ENCODE peak calls at places on chromosomes 7 and 10, in eight cellular contexts. R is GM23338; G is nephron progenitor cell; L is right lobe of liver; P is CD4-positive, alpha-beta T cell; H is fibroblast of lung; U is bronchial epithelial cell; Y is WTC11. N is an unnamed sample.

GRCh38 chr7:70925411-70926115 is 206.4 kb upstream of the GALNT17 start:
- DNase-seq in R (peak; percentile 73), G (no peak), L (no peak), P (no peak), H (no peak), U (no peak), Y (peak; percentile 31), N (no peak)

GRCh38 chr10:10831085-10831484 is 186.6 kb upstream of the CELF2 start:
- DNase-seq in R (no peak), G (no peak), L (no peak), P (no peak), H (peak; percentile 87), U (peak; percentile 83), Y (no peak), N (no peak)

GRCh38 chr10:95505084-95505610 is 56.0 kb downstream of the SORBS1 start:
- DNase-seq in R (no peak), G (peak; percentile 12), L (no peak), P (no peak), H (no peak), U (no peak), Y (no peak), N (no peak)

GRCh38 chr7:86814980-86815379 is 171.3 kb downstream of the GRM3 start:
- DNase-seq in R (peak; percentile 80), G (peak; percentile 11), L (no peak), P (no peak), H (no peak), U (peak; percentile 10), Y (peak; percentile 22), N (no peak)

GRCh38 chr10:122164028-122164601 is 107.0 kb upstream of the BTBD16 start:
- DNase-seq in R (peak; percentile 36), G (peak; percentile 57), L (no peak), P (no peak), H (peak; percentile 55), U (no peak), Y (no peak), N (no peak)

GRCh38 chr7:70600993-70601392 is 531.0 kb upstream of the GALNT17 start:
- DNase-seq in R (no peak), G (no peak), L (no peak), P (no peak), H (no peak), U (no peak), Y (no peak), N (no peak)

GRCh38 chr7:136033413-136034031 is 56.4 kb upstream of the MTPN start:
- DNase-seq in R (no peak), G (no peak), L (no peak), P (no peak), H (no peak), U (no peak), Y (no peak), N (no peak)

GRCh38 chr10:30219977-30220751 is 128.9 kb downstream of the MTPAP start:
- DNase-seq in R (no peak), G (peak; percentile 12), L (no peak), P (no peak), H (peak; percentile 39), U (peak; percentile 88), Y (no peak), N (no peak)

GRCh38 chr7:74178632-74179031 is 4.5 kb downstream of the EIF4H start:
- DNase-seq in R (no peak), G (peak; percentile 32), L (no peak), P (no peak), H (peak; percentile 90), U (no peak), Y (no peak), N (peak; percentile 18)

GRCh38 chr7:132078891-132079735 is 497.2 kb downstream of the PLXNA4 start:
- DNase-seq in R (peak; percentile 11), G (no peak), L (no peak), P (no peak), H (no peak), U (no peak), Y (no peak), N (no peak)

GRCh38 chr7:93566876-93567275 is 7.6 kb downstream of the CALCR start:
- DNase-seq in R (no peak), G (no peak), L (no peak), P (no peak), H (peak; percentile 6), U (peak; percentile 53), Y (no peak), N (no peak)

GRCh38 chr10:132707776-132708171 is 78.2 kb downstream of the NKX6-2 start:
- DNase-seq in R (no peak), G (no peak), L (peak; percentile 41), P (no peak), H (no peak), U (no peak), Y (no peak), N (no peak)

GRCh38 chr10:100562008-100562672 is 26.4 kb downstream of the HIF1AN start:
- DNase-seq in R (peak; percentile 82), G (peak; percentile 88), L (peak; percentile 62), P (peak; percentile 66), H (peak; percentile 57), U (peak; percentile 53), Y (peak; percentile 73), N (no peak)

GRCh38 chr10:102431452-102432124 is 786 bp downstream of the CUEDC2 start:
- DNase-seq in R (no peak), G (no peak), L (no peak), P (no peak), H (peak; percentile 27), U (no peak), Y (no peak), N (no peak)
- TF ChIP-seq CTCF in R (no peak), G (no peak), L (no peak), P (no peak), H (no peak), U (no peak), Y (no peak), N (peak; percentile 1)

DNA sequence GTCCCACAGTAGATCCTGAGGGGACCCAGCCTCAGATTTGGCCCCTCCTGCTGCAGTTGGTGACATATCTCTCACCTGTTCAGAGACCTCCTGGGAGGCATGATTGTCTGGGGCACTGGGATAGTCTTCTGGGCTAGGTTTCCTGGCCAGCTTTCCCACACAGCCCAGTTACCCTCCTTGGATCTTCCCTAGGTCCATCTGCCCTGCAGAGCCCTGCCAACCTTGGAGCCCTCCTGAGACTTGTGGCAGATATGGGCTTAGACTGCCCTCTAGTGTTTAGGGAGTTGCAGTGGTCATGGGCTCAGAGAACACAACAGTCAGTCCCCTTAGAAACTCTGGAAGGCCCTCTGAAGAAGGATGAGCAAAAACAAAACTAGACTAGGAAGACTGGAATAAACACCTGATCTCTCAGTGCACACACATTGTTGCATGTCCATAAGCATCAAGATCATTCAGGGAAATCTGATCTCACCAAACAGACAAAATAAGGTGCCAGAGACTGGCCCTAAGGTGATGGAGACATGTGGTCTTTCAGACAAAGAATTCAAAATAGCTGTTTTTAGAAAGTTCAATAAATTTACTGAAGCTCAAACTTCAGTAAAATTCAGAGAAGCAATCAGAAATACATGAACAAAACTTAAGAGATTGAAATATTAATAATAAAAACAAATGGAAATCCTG is 324.6 kb downstream of the ATRNL1 start:
- DNase-seq in R (peak; percentile 89), G (peak; percentile 21), L (no peak), P (no peak), H (peak; percentile 44), U (peak; percentile 46), Y (peak; percentile 64), N (peak; percentile 45)
- TF ChIP-seq CTCF in R (peak; percentile 89), G (peak; percentile 51), L (peak; percentile 38), P (no peak), H (peak; percentile 40), U (peak; percentile 65), Y (peak; percentile 69), N (peak; percentile 91)

DNA sequence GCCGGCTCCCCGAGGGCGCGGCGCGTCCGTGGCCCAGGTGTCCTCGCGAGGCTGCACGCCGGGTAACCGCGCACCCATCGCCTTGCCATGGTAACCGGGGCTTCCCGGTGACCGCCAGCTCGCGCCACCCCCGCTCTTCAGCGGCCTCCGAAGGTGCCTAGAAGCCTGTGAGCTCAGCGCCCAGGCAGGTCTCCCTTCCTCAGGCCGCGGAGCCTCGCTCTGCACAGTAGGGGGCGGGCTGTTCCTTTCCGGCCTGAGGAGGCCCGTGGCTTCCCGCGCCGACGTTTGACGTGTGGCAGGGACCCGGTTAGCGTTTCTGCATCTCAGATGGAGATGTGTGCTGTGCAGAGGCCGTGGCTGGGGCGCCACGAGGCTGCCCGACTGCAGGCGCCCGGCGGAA is 117.1 kb downstream of the DYNC2I1 start:
- DNase-seq in R (peak; percentile 81), G (peak; percentile 46), L (no peak), P (no peak), H (no peak), U (no peak), Y (peak; percentile 72), N (no peak)
- TF ChIP-seq CTCF in R (peak; percentile 35), G (peak; percentile 30), L (no peak), P (no peak), H (no peak), U (peak; percentile 6), Y (no peak), N (no peak)

DNA sequence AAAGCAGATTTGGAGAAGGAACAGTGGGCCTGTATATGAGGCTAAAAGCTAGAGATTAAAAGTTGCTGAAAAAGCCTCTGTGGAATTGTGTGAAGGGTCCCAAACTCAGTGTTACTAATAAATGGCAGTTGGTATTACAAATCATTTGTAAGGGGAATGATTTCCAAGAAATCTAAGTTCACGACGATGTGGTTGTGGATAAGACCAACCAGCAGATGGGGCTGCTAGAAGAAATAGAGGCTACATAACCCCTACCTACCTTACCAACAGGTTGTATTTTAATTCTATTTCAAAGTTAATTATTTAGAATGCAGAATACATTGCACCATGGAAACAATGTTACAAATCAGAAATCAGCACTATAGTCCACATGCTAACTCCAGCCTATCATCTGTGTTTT is 377.1 kb downstream of the HPSE2 start:
- DNase-seq in R (peak; percentile 62), G (no peak), L (no peak), P (no peak), H (no peak), U (peak; percentile 5), Y (peak; percentile 13), N (no peak)
- TF ChIP-seq CTCF in R (peak; percentile 65), G (no peak), L (peak; percentile 8), P (no peak), H (no peak), U (no peak), Y (no peak), N (peak; percentile 3)

GRCh38 chr7:115704884-115705283 is 325.7 kb downstream of the TFEC start:
- DNase-seq in R (no peak), G (no peak), L (no peak), P (no peak), H (no peak), U (no peak), Y (no peak), N (no peak)

GRCh38 chr7:115709664-115710063 is 320.9 kb downstream of the TFEC start:
- DNase-seq in R (no peak), G (no peak), L (no peak), P (no peak), H (no peak), U (no peak), Y (no peak), N (no peak)

GRCh38 chr7:115707684-115708341 is 322.8 kb downstream of the TFEC start:
- DNase-seq in R (no peak), G (no peak), L (no peak), P (no peak), H (peak; percentile 3), U (no peak), Y (no peak), N (no peak)

DNA sequence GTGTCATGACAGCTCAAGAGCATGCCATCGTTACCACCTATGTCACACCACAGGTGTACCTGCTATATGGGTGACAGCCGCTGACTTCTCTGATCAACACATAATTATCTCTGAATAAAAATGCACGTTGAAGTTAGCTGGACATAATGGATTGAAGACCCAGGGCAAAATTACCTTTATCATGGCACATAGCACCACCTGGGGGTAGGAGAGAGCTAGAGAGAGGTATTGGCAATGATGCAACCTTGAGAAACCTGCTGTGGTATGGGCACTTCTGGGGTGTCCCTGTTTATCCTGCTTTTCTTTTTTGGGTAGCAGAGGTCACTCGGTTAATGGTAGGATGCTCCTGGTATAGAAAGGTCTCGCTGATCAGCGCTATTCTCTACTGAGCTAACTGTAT is 323.3 kb downstream of the TFEC start:
- DNase-seq in R (peak; percentile 71), G (no peak), L (no peak), P (no peak), H (peak; percentile 1), U (peak; percentile 42), Y (peak; percentile 20), N (no peak)
- TF ChIP-seq CTCF in R (peak; percentile 64), G (peak; percentile 12), L (peak; percentile 30), P (no peak), H (no peak), U (peak; percentile 59), Y (no peak), N (peak; percentile 45)